ENCODE peak calls at places on chromosome 14, in seven cellular contexts. F, W, P, K, O, V and T are unnamed samples.

GRCh38 chr14:57831981-57832380 is 33.9 kb downstream of the SLC35F4 start:
- DNase-seq in F (no peak), W (no peak), P (no peak), K (peak), O (no peak), V (no peak), T (no peak)

GRCh38 chr14:92651106-92651792 is 97.2 kb downstream of the LGMN start:
- DNase-seq in F (no peak), W (no peak), P (peak), K (no peak), O (peak), V (peak), T (peak)

GRCh38 chr14:63210812-63211211 is 6.6 kb downstream of the RHOJ start:
- DNase-seq in F (no peak), W (no peak), P (no peak), K (no peak), O (no peak), V (no peak), T (no peak)

GRCh38 chr14:102541771-102542170 is 32.2 kb upstream of the ANKRD9 start:
- DNase-seq in F (no peak), W (no peak), P (no peak), K (peak), O (no peak), V (no peak), T (no peak)

GRCh38 chr14:55297611-55298323 is 26.5 kb downstream of the FBXO34 start:
- DNase-seq in F (peak), W (no peak), P (no peak), K (no peak), O (peak), V (no peak), T (no peak)

GRCh38 chr14:78611796-78612571 is 441.8 kb downstream of the NRXN3 start:
- DNase-seq in F (no peak), W (no peak), P (no peak), K (no peak), O (no peak), V (no peak), T (no peak)

GRCh38 chr14:79332504-79333197 is 878.7 kb downstream of the DIO2 start:
- DNase-seq in F (no peak), W (no peak), P (no peak), K (no peak), O (no peak), V (no peak), T (no peak)

GRCh38 chr14:103445783-103446182 is 60.6 kb downstream of the MARK3 start:
- DNase-seq in F (no peak), W (no peak), P (no peak), K (no peak), O (no peak), V (no peak), T (no peak)

GRCh38 chr14:89337912-89338311 is 79.1 kb downstream of the FOXN3 start:
- DNase-seq in F (no peak), W (no peak), P (no peak), K (no peak), O (no peak), V (peak), T (no peak)

DNA sequence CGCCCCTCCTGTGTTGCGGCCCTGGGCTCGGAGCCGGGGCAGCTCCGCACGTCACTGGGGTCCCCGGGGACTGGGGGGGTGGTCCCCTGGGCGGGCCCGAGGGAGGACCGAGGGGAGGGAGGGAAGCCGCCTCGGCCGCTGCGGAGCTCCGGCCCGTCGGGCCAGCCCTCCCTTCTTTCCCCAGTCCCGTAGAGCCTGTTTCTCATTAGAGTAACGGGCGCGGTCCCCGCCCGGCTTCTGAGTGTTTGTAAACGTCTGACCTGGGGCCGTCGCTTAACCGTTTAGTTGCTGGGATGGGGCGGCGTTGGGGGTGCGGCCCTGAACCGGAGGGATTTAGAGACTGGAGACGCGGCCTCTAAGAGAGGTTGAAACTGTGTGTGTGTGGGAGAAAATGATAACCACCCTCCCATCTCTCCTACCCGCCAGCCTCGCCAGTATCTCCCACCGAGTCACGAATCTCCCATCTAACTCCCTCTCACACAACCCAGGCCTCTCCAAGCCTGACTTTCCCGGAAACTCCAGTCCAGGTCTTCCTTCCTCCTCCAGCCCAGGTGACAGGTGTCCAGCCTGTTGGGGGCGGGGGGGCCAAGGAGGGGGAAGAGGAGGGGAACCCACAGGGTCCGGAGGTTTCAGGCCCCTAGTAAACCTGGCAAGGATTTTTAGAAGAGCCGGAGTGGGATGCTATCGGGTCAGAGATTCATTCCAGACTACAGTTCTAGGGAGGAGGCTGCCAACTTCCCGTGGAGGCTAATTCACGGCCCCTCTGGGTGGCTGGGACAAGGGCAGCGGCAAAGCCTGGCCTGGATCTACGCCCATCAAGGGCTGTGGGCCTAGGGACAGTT is 1.1 kb upstream of the NFATC4 start:
- DNase-seq in F (peak), W (peak), P (peak), K (peak), O (peak), V (peak), T (peak)
- H3K27ac ChIP-seq in F (peak), W (peak), P (peak), K (no peak), O (peak), V (peak), T (peak)

GRCh38 chr14:60164717-60165546 is at the start of gene DHRS7:
- DNase-seq in F (peak), W (peak), P (peak), K (peak), O (peak), V (peak), T (peak)

GRCh38 chr14:60164404-60164716 is 838 bp downstream of the DHRS7 start:
- DNase-seq in F (no peak), W (no peak), P (no peak), K (no peak), O (no peak), V (no peak), T (no peak)

GRCh38 chr14:60163741-60164140 is 1.5 kb downstream of the DHRS7 start:
- DNase-seq in F (no peak), W (no peak), P (no peak), K (no peak), O (no peak), V (no peak), T (no peak)

GRCh38 chr14:60166144-60166543 is 946 bp upstream of the DHRS7 start:
- DNase-seq in F (no peak), W (peak), P (no peak), K (no peak), O (no peak), V (no peak), T (no peak)

DNA sequence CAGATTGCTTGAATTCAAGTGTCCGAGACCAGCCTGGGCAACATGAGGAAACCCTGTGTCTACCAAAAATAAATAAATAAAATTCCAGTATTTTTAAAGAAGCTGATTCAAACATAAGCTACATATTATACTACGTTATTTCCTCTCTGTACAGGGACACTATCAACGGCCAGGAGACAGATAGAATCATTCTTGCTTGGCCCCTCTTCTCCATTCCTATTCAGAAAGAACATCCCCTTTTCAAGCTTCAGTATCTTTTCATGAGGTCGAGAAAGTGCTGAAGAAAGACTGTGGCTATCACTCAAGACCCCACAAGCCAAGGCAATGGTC is 314 bp upstream of the DHRS7 start:
- DNase-seq in F (no peak), W (no peak), P (no peak), K (no peak), O (no peak), V (no peak), T (no peak)
- H3K27ac ChIP-seq in F (peak), W (peak), P (peak), K (no peak), O (peak), V (peak), T (peak)

DNA sequence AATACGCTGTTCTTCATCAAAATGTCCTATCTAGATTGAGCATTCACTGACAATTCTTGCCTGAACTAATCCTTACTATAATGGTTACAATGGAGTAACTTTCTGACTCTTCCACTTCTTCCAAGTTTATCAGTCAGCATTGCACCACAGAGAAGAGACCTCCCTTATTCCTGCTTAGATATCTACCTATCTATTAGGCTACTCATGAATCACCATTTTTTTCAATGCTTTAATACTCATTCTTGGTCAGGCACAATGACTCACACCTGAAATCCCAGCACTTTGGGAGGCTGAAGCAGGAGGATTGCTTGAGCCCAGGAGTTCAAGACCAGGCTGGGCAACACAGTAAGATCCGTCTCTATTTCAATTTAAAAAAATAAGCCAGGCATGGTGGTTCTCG is 39.3 kb downstream of the RPS6KA5 start:
- DNase-seq in F (peak), W (no peak), P (no peak), K (no peak), O (no peak), V (no peak), T (no peak)
- H3K27ac ChIP-seq in F (no peak), W (no peak), P (no peak), K (no peak), O (peak), V (no peak), T (no peak)

GRCh38 chr14:74606727-74607126 is 5.3 kb downstream of the LTBP2 start:
- DNase-seq in F (no peak), W (no peak), P (no peak), K (no peak), O (no peak), V (no peak), T (no peak)

GRCh38 chr14:74604157-74604556 is 7.9 kb downstream of the LTBP2 start:
- DNase-seq in F (no peak), W (no peak), P (no peak), K (no peak), O (no peak), V (no peak), T (no peak)

GRCh38 chr14:74601982-74602381 is 10.1 kb downstream of the LTBP2 start:
- DNase-seq in F (no peak), W (no peak), P (no peak), K (no peak), O (no peak), V (no peak), T (no peak)

GRCh38 chr14:74605531-74606223 is 6.4 kb downstream of the LTBP2 start:
- DNase-seq in F (no peak), W (no peak), P (no peak), K (no peak), O (no peak), V (no peak), T (no peak)

GRCh38 chr14:74604896-74605295 is 7.1 kb downstream of the LTBP2 start:
- DNase-seq in F (no peak), W (no peak), P (no peak), K (no peak), O (no peak), V (no peak), T (no peak)
- H3K27ac ChIP-seq in F (no peak), W (peak), P (no peak), K (no peak), O (peak), V (no peak), T (no peak)